ENCODE peak calls at places on chromosomes 1 and 21, in nine cellular contexts. X is cardiac muscle cell; N is tibial artery; H is HL-60; O is fibroblast of lung; P is CD8-positive, alpha-beta T cell; J is AG04450; E is A549; G is progenitor cell of endocrine pancreas. S is an unnamed sample.
A peak's percentile ranks its signal among the peaks of the same experiment; 100 is the strongest.

GRCh38 chr1:227428803-227429202 is 110.5 kb upstream of the CDC42BPA start:
- DNase-seq in X (no peak), N (no peak), H (no peak), O (peak; percentile 63), P (no peak), J (no peak), E (peak; percentile 94), G (no peak), S (peak; percentile 38)

GRCh38 chr1:184150776-184151531 is 99.4 kb downstream of the TSEN15 start:
- DNase-seq in X (no peak), N (peak; percentile 80), H (no peak), O (peak; percentile 78), P (no peak), J (no peak), E (no peak), G (no peak), S (no peak)

GRCh38 chr1:84796201-84796600 is 96.8 kb downstream of the LPAR3 start:
- DNase-seq in X (no peak), N (no peak), H (no peak), O (peak; percentile 54), P (no peak), J (no peak), E (no peak), G (no peak), S (no peak)

GRCh38 chr21:43188712-43189151 is 19.9 kb downstream of the CRYAA start:
- DNase-seq in X (no peak), N (peak; percentile 92), H (no peak), O (no peak), P (no peak), J (no peak), E (no peak), G (peak; percentile 2), S (no peak)

GRCh38 chr1:203324103-203325003 is 19.0 kb downstream of the BTG2 start:
- DNase-seq in X (no peak), N (no peak), H (no peak), O (no peak), P (peak; percentile 85), J (no peak), E (no peak), G (no peak), S (no peak)

GRCh38 chr1:183945432-183946308 is 91.9 kb downstream of the COLGALT2 start:
- DNase-seq in X (peak; percentile 62), N (no peak), H (no peak), O (no peak), P (no peak), J (no peak), E (no peak), G (no peak), S (no peak)

GRCh38 chr1:220243947-220244346 is 28.3 kb downstream of the RAB3GAP2 start:
- DNase-seq in X (no peak), N (no peak), H (no peak), O (no peak), P (no peak), J (no peak), E (no peak), G (no peak), S (no peak)

GRCh38 chr1:9115656-9116205 is 13.2 kb downstream of the GPR157 start:
- DNase-seq in X (no peak), N (no peak), H (no peak), O (no peak), P (no peak), J (no peak), E (no peak), G (no peak), S (no peak)

GRCh38 chr1:234188454-234188792 is 184.8 kb upstream of the COA6 start:
- DNase-seq in X (no peak), N (no peak), H (no peak), O (no peak), P (no peak), J (no peak), E (peak; percentile 18), G (no peak), S (peak; percentile 38)

GRCh38 chr1:231037585-231038517 is 2.2 kb downstream of the FAM89A start:
- DNase-seq in X (no peak), N (no peak), H (no peak), O (peak; percentile 41), P (no peak), J (no peak), E (no peak), G (no peak), S (no peak)

GRCh38 chr1:96253281-96254035 is 468.1 kb upstream of the PTBP2 start:
- DNase-seq in X (no peak), N (no peak), H (no peak), O (no peak), P (no peak), J (no peak), E (no peak), G (no peak), S (no peak)

GRCh38 chr1:157363660-157364140 is 188.6 kb downstream of the FCRL5 start:
- DNase-seq in X (peak; percentile 30), N (no peak), H (no peak), O (peak; percentile 6), P (no peak), J (no peak), E (peak; percentile 52), G (no peak), S (peak; percentile 14)

GRCh38 chr1:99849413-99849743 is 783 bp upstream of the AGL start:
- DNase-seq in X (no peak), N (no peak), H (no peak), O (no peak), P (no peak), J (no peak), E (peak; percentile 14), G (no peak), S (no peak)

GRCh38 chr1:109908857-109909256 is 1.8 kb upstream of the CSF1 start:
- DNase-seq in X (no peak), N (no peak), H (no peak), O (no peak), P (no peak), J (no peak), E (no peak), G (no peak), S (no peak)

GRCh38 chr1:230682882-230683610 is 30.9 kb downstream of the AGT start:
- DNase-seq in X (no peak), N (no peak), H (no peak), O (peak; percentile 80), P (no peak), J (peak; percentile 49), E (no peak), G (no peak), S (no peak)

GRCh38 chr21:36428789-36429671 is 43.8 kb downstream of the CHAF1B start:
- DNase-seq in X (no peak), N (no peak), H (no peak), O (peak; percentile 65), P (no peak), J (no peak), E (no peak), G (no peak), S (no peak)

GRCh38 chr1:44806025-44806703 is 987 bp downstream of the DYNLT4 start:
- DNase-seq in X (no peak), N (peak; percentile 69), H (no peak), O (no peak), P (peak; percentile 25), J (no peak), E (no peak), G (no peak), S (no peak)

GRCh38 chr1:201608635-201609395 is 69.9 kb downstream of the NAV1 start:
- DNase-seq in X (no peak), N (peak; percentile 72), H (no peak), O (peak; percentile 57), P (no peak), J (no peak), E (no peak), G (no peak), S (no peak)

GRCh38 chr1:88800382-88801051 is 90.8 kb downstream of the GTF2B start:
- DNase-seq in X (no peak), N (no peak), H (no peak), O (peak; percentile 15), P (no peak), J (no peak), E (peak; percentile 41), G (no peak), S (no peak)

GRCh38 chr1:87885263-87885662 is 556.6 kb downstream of the LMO4 start:
- DNase-seq in X (no peak), N (no peak), H (no peak), O (no peak), P (no peak), J (no peak), E (no peak), G (no peak), S (no peak)

GRCh38 chr1:99727575-99728190 is 38.8 kb downstream of the FRRS1 start:
- DNase-seq in X (no peak), N (no peak), H (peak; percentile 15), O (peak; percentile 85), P (no peak), J (no peak), E (no peak), G (no peak), S (no peak)

DNA sequence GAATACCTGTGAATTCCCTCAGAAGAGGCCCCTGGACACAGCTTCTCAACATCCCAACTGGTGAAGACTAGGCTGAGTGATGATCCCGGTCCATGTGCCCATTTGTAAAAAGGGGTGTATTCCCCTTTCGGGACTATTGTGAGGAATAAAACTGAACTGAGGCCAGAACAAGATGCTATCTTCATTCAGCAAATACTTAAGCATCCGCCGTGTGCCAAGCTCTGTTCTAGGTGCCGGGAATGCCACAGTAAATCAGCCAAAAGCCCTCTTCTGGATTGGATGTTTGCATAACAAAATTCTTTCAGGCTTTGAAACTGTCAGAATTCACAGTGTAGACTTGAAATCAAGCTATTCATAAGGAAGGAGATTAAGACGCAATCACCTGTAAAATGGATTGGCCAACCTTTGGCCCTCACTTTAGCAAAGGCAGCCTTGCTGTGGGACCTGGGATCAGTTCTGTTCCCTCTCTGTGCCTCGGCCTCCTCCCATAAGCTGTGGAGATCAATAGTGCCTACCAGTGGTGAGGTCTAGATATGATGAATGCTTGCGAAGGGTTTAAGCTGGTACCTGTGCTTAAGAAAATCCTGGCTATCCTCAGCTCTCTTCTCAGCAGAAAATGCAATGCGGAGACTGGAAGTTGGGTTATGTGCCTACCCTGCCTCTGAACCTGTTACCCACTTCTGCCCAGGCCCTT is 1.8 kb downstream of the ALPL start:
- DNase-seq in X (no peak), N (no peak), H (no peak), O (peak; percentile 28), P (no peak), J (no peak), E (peak; percentile 32), G (no peak), S (no peak)
- TF ChIP-seq CTCF in X (peak; percentile 3), N (no peak), H (peak; percentile 13), O (no peak), P (no peak), J (no peak), E (no peak), G (peak; percentile 9), S (no peak)

GRCh38 chr1:179105393-179105792 is 23.5 kb downstream of the TOR3A start:
- DNase-seq in X (peak; percentile 44), N (no peak), H (no peak), O (peak; percentile 17), P (no peak), J (no peak), E (peak; percentile 55), G (no peak), S (no peak)
- TF ChIP-seq CTCF in X (peak; percentile 27), N (no peak), H (no peak), O (peak; percentile 51), P (no peak), J (peak; percentile 50), E (peak; percentile 29), G (peak; percentile 63), S (peak; percentile 48)

GRCh38 chr1:34547043-34547674 is 207.7 kb upstream of the GJB5 start:
- DNase-seq in X (peak; percentile 3), N (no peak), H (no peak), O (no peak), P (no peak), J (no peak), E (peak; percentile 3), G (no peak), S (peak; percentile 26)
- TF ChIP-seq CTCF in X (no peak), N (no peak), H (no peak), O (no peak), P (no peak), J (peak; percentile 13), E (no peak), G (peak; percentile 61), S (peak; percentile 61)

GRCh38 chr1:182587087-182587486 is 2.0 kb downstream of the RNASEL start:
- DNase-seq in X (no peak), N (no peak), H (no peak), O (no peak), P (no peak), J (no peak), E (no peak), G (no peak), S (no peak)
- TF ChIP-seq CTCF in X (no peak), N (no peak), H (no peak), O (no peak), P (no peak), J (no peak), E (no peak), G (no peak), S (no peak)

S was measured in endothelial cell.